ENCODE peak calls at places on chromosomes 12 and 14, in four cellular contexts. One of them, this sample, is unnamed.

GRCh38 chr12:39798977-39799376 is 179.4 kb upstream of the ABCD2 start:
- DNase-seq in GM12878: no peak
- DNase-seq in HepG2: no peak
- DNase-seq in H1: no peak
- DNase-seq in this sample: no peak

GRCh38 chr14:78316711-78317110 is 146.5 kb downstream of the NRXN3 start:
- DNase-seq in GM12878: no peak
- DNase-seq in HepG2: no peak
- DNase-seq in H1: no peak
- DNase-seq in this sample: no peak

GRCh38 chr14:22976620-22977433 is 5.5 kb downstream of the AJUBA start:
- DNase-seq in GM12878: no peak
- DNase-seq in HepG2: peak
- DNase-seq in H1: no peak
- DNase-seq in this sample: peak

GRCh38 chr12:82817368-82817767 is 130.7 kb downstream of the TMTC2 start:
- DNase-seq in GM12878: no peak
- DNase-seq in HepG2: no peak
- DNase-seq in H1: no peak
- DNase-seq in this sample: no peak

GRCh38 chr12:124852329-124852831 is 11.3 kb downstream of the SCARB1 start:
- DNase-seq in GM12878: no peak
- DNase-seq in HepG2: peak
- DNase-seq in H1: no peak
- DNase-seq in this sample: no peak

GRCh38 chr14:104118006-104118844 is 20.2 kb upstream of the KIF26A start:
- DNase-seq in GM12878: no peak
- DNase-seq in HepG2: no peak
- DNase-seq in H1: peak
- DNase-seq in this sample: no peak

GRCh38 chr14:100661340-100661712 is 65.4 kb upstream of the DLK1 start:
- DNase-seq in GM12878: no peak
- DNase-seq in HepG2: no peak
- DNase-seq in H1: no peak
- DNase-seq in this sample: no peak

GRCh38 chr12:51188359-51189051 is 15.6 kb upstream of the TFCP2 start:
- DNase-seq in GM12878: peak
- DNase-seq in HepG2: no peak
- DNase-seq in H1: no peak
- DNase-seq in this sample: peak

GRCh38 chr14:102481371-102481770 is 28.2 kb downstream of the ANKRD9 start:
- DNase-seq in GM12878: no peak
- DNase-seq in HepG2: no peak
- DNase-seq in H1: no peak
- DNase-seq in this sample: no peak

GRCh38 chr12:120466560-120467315 is 2.8 kb downstream of the SRSF9 start:
- DNase-seq in GM12878: no peak
- DNase-seq in HepG2: peak
- DNase-seq in H1: peak
- DNase-seq in this sample: no peak

GRCh38 chr14:104350463-104351185 is 212.2 kb downstream of the KIF26A start:
- DNase-seq in GM12878: no peak
- DNase-seq in HepG2: no peak
- DNase-seq in H1: no peak
- DNase-seq in this sample: no peak

GRCh38 chr12:72511906-72512305 is 239.7 kb downstream of the TRHDE start:
- DNase-seq in GM12878: no peak
- DNase-seq in HepG2: no peak
- DNase-seq in H1: no peak
- DNase-seq in this sample: no peak

GRCh38 chr14:74572829-74573360 is 39.1 kb downstream of the LTBP2 start:
- DNase-seq in GM12878: no peak
- DNase-seq in HepG2: no peak
- DNase-seq in H1: no peak
- DNase-seq in this sample: no peak

GRCh38 chr14:95222870-95223398 is 65.6 kb upstream of the DICER1 start:
- DNase-seq in GM12878: no peak
- DNase-seq in HepG2: peak
- DNase-seq in H1: no peak
- DNase-seq in this sample: no peak

GRCh38 chr12:106248849-106249371 is 1.1 kb upstream of the CKAP4 start:
- DNase-seq in GM12878: no peak
- DNase-seq in HepG2: no peak
- DNase-seq in H1: no peak
- DNase-seq in this sample: no peak

GRCh38 chr12:31715283-31715825 is 13.5 kb downstream of the AMN1 start:
- DNase-seq in GM12878: peak
- DNase-seq in HepG2: peak
- DNase-seq in H1: no peak
- DNase-seq in this sample: peak

GRCh38 chr12:132144115-132145071 is at the start of the genes DDX51 and NOC4L:
- DNase-seq in GM12878: peak
- DNase-seq in HepG2: peak
- DNase-seq in H1: peak
- DNase-seq in this sample: peak
- H3K9ac ChIP-seq in GM12878: peak
- H3K9ac ChIP-seq in HepG2: peak
- H3K9ac ChIP-seq in H1: peak
- H3K9ac ChIP-seq in this sample: peak

GRCh38 chr14:86782092-86782580 is 1210.8 kb downstream of the GALC start:
- DNase-seq in GM12878: no peak
- DNase-seq in HepG2: no peak
- DNase-seq in H1: no peak
- DNase-seq in this sample: no peak

GRCh38 chr14:86790408-86791364 is 1202.3 kb downstream of the GALC start:
- DNase-seq in GM12878: no peak
- DNase-seq in HepG2: peak
- DNase-seq in H1: no peak
- DNase-seq in this sample: no peak

GRCh38 chr14:86788229-86788628 is 1204.8 kb downstream of the GALC start:
- DNase-seq in GM12878: no peak
- DNase-seq in HepG2: no peak
- DNase-seq in H1: no peak
- DNase-seq in this sample: no peak

DNA sequence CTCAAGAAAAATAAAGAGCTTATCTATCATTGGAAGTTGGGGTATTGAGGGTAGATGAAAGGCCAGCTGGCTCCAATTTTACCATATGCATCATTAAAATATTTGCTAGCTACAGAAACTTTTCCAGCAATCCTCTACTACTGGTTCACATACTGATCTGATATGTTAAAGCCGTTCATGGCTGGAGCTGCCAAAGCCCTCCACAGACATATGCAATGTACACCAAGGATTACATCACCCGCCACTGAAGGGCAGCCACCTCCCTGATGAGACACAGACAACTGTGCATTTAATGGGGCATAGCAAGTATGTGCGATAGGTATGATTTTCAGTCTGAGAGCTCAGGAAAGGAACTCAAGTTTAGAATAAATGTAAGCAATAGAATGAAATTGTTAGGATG is 1205.2 kb downstream of the GALC start:
- DNase-seq in GM12878: no peak
- DNase-seq in HepG2: no peak
- DNase-seq in H1: no peak
- DNase-seq in this sample: no peak
- TF ChIP-seq BRCA1 in GM12878: no peak
- TF ChIP-seq BRCA1 in HepG2: no peak
- TF ChIP-seq BRCA1 in H1: no peak
- TF ChIP-seq BRCA1 in this sample: no peak

GRCh38 chr14:64693766-64694165 is 10.5 kb upstream of the PLEKHG3 start:
- DNase-seq in GM12878: no peak
- DNase-seq in HepG2: no peak
- DNase-seq in H1: no peak
- DNase-seq in this sample: no peak
- H3K9ac ChIP-seq in GM12878: no peak
- H3K9ac ChIP-seq in HepG2: no peak
- H3K9ac ChIP-seq in H1: no peak
- H3K9ac ChIP-seq in this sample: no peak

DNA sequence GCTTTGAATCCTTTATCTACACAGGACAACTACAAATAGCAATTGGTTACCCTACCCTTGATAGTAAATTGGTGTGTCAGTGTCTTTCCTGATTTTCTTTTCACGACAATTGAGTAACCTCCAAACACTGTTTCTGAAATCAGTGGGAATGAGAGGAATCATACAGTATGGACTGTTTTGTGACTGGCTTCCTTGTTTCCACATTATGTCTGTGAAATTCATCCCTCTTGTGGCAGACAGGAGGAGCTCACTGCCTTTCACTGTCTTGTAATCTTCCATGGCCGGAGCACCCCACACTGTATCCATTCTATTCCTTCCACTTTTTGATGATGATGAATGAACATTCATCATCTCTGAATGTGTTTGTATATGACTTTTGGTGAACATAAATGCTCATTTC is 164.0 kb upstream of the PZP start:
- DNase-seq in GM12878: no peak
- DNase-seq in HepG2: peak
- DNase-seq in H1: no peak
- DNase-seq in this sample: no peak
- TF ChIP-seq BRCA1 in GM12878: no peak
- TF ChIP-seq BRCA1 in HepG2: no peak
- TF ChIP-seq BRCA1 in H1: no peak
- TF ChIP-seq BRCA1 in this sample: no peak

DNA sequence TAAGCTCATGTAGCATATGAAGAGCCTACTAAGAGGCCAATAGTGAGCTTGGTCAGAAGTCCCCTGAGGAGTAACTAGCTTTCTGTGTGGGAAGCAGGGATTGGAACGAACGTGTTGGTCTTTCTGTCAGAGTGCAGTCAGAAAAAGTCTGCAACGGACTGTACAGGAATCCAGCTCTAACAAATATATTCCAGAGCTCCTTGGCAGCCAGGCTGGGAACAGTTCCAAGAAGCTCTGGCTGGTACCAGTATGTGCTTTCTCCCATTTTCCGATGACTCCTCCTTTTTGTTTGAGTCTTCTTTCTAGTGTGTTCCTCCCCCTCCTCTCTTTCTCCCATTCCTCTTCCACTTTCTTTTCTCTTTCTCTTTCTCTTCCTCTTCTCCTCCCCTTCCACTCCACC is 59.8 kb downstream of the TTLL5 start:
- DNase-seq in GM12878: no peak
- DNase-seq in HepG2: no peak
- DNase-seq in H1: no peak
- DNase-seq in this sample: no peak
- H3K9ac ChIP-seq in GM12878: no peak
- H3K9ac ChIP-seq in HepG2: no peak
- H3K9ac ChIP-seq in H1: no peak
- H3K9ac ChIP-seq in this sample: no peak

GRCh38 chr12:49133590-49133989 is 2.4 kb upstream of the TUBA1B start:
- DNase-seq in GM12878: no peak
- DNase-seq in HepG2: no peak
- DNase-seq in H1: no peak
- DNase-seq in this sample: no peak

GRCh38 chr12:49133014-49133413 is 1.8 kb upstream of the TUBA1B start:
- DNase-seq in GM12878: no peak
- DNase-seq in HepG2: no peak
- DNase-seq in H1: no peak
- DNase-seq in this sample: no peak

GRCh38 chr12:49138999-49139398 is 7.8 kb upstream of the TUBA1B start:
- DNase-seq in GM12878: no peak
- DNase-seq in HepG2: no peak
- DNase-seq in H1: no peak
- DNase-seq in this sample: no peak

GRCh38 chr12:49137476-49137875 is 6.3 kb upstream of the TUBA1B start:
- DNase-seq in GM12878: no peak
- DNase-seq in HepG2: no peak
- DNase-seq in H1: no peak
- DNase-seq in this sample: no peak

GRCh38 chr12:49138587-49138986 is 7.4 kb upstream of the TUBA1B start:
- DNase-seq in GM12878: no peak
- DNase-seq in HepG2: no peak
- DNase-seq in H1: no peak
- DNase-seq in this sample: peak
- TF ChIP-seq BRCA1 in GM12878: no peak
- TF ChIP-seq BRCA1 in HepG2: no peak
- TF ChIP-seq BRCA1 in H1: no peak
- TF ChIP-seq BRCA1 in this sample: no peak

GRCh38 chr12:116375278-116375842 is 97.9 kb upstream of the MED13L start:
- DNase-seq in GM12878: no peak
- DNase-seq in HepG2: no peak
- DNase-seq in H1: no peak
- DNase-seq in this sample: no peak

GRCh38 chr12:116378002-116378401 is 100.5 kb upstream of the MED13L start:
- DNase-seq in GM12878: no peak
- DNase-seq in HepG2: no peak
- DNase-seq in H1: no peak
- DNase-seq in this sample: no peak

GRCh38 chr12:116377194-116377735 is 99.8 kb upstream of the MED13L start:
- DNase-seq in GM12878: no peak
- DNase-seq in HepG2: no peak
- DNase-seq in H1: no peak
- DNase-seq in this sample: no peak

GRCh38 chr12:116373610-116374606 is 96.4 kb upstream of the MED13L start:
- DNase-seq in GM12878: no peak
- DNase-seq in HepG2: no peak
- DNase-seq in H1: no peak
- DNase-seq in this sample: no peak

DNA sequence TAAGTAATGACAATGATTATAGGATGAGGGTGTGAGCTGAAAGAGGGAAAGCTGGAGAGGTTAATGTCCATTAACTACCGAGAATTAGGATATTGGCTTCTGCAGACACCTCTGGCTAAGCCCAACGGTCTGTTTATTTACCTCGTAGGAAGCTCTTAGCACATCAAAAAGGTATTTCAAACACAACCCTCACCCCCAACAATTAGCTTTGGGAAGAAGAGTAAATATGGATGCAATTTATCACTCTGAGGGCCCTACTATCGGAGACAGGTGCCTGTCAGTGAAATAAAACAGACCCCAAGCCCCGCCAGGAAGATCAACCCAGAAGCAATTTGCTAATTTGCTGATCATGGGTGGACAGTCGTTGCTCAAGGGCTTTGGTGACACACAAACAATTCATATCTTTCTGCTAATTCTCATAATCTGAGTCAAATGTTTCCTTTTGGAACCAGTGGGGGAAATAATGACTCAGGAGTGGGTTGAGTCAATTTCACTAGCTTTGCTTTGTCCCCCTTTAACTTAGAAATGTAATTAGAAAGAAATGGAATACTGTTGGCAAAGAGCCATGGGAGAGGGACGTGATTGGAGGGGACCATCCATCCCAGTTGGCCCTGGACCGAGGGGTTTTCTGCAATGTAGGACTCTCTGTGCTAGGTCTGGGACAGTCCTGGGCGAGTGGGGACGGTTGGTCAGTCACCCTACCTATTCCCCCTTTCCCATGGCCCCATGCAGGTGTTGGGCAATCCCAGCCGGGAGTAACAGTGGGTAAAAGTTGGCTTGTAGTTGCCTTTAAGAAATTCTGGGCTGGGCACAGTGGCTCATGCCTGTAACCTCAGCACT is 99.1 kb upstream of the MED13L start:
- DNase-seq in GM12878: no peak
- DNase-seq in HepG2: no peak
- DNase-seq in H1: no peak
- DNase-seq in this sample: no peak
- H3K9ac ChIP-seq in GM12878: no peak
- H3K9ac ChIP-seq in HepG2: no peak
- H3K9ac ChIP-seq in H1: no peak
- H3K9ac ChIP-seq in this sample: no peak

GRCh38 chr14:50139192-50139591 is 22.8 kb upstream of the VCPKMT start:
- DNase-seq in GM12878: no peak
- DNase-seq in HepG2: no peak
- DNase-seq in H1: no peak
- DNase-seq in this sample: no peak
- TF ChIP-seq BRCA1 in GM12878: no peak
- TF ChIP-seq BRCA1 in HepG2: no peak
- TF ChIP-seq BRCA1 in H1: no peak
- TF ChIP-seq BRCA1 in this sample: no peak